ENCODE peak calls at places on chromosomes 4 and X, in five cellular contexts. One of them, this sample, is unnamed.

GRCh38 chrX:75547783-75548182 is 24.9 kb upstream of the ZDHHC15 start:
- DNase-seq in COR-L47: no peak
- DNase-seq in brain pericyte: no peak
- DNase-seq in cardiac fibroblast: peak
- DNase-seq in CD4-positive, CD25-positive, alpha-beta regulatory T cell: no peak
- DNase-seq in this sample: no peak

GRCh38 chr4:102883278-102883677 is 14.5 kb downstream of the CISD2 start:
- DNase-seq in COR-L47: no peak
- DNase-seq in CD4-positive, CD25-positive, alpha-beta regulatory T cell: no peak
- DNase-seq in cardiac fibroblast: no peak
- DNase-seq in brain pericyte: no peak
- DNase-seq in this sample: no peak

GRCh38 chrX:45824471-45824870 is 623.8 kb upstream of the DIPK2B start:
- DNase-seq in brain pericyte: peak
- DNase-seq in cardiac fibroblast: peak
- DNase-seq in COR-L47: no peak
- DNase-seq in CD4-positive, CD25-positive, alpha-beta regulatory T cell: no peak
- DNase-seq in this sample: no peak

GRCh38 chr4:6658635-6659075 is 18.2 kb downstream of the MRFAP1 start:
- DNase-seq in brain pericyte: no peak
- DNase-seq in cardiac fibroblast: peak
- DNase-seq in COR-L47: no peak
- DNase-seq in CD4-positive, CD25-positive, alpha-beta regulatory T cell: peak
- DNase-seq in this sample: no peak

GRCh38 chr4:83556006-83556712 is 20.3 kb downstream of the GPAT3 start:
- DNase-seq in CD4-positive, CD25-positive, alpha-beta regulatory T cell: no peak
- DNase-seq in COR-L47: no peak
- DNase-seq in brain pericyte: no peak
- DNase-seq in cardiac fibroblast: no peak
- DNase-seq in this sample: no peak

GRCh38 chr4:126441173-126441810 is 1126.5 kb downstream of the FAT4 start:
- DNase-seq in CD4-positive, CD25-positive, alpha-beta regulatory T cell: no peak
- DNase-seq in cardiac fibroblast: no peak
- DNase-seq in brain pericyte: no peak
- DNase-seq in COR-L47: no peak
- DNase-seq in this sample: peak

GRCh38 chr4:151808120-151808529 is 47.3 kb upstream of the GATB start:
- DNase-seq in COR-L47: no peak
- DNase-seq in CD4-positive, CD25-positive, alpha-beta regulatory T cell: no peak
- DNase-seq in brain pericyte: no peak
- DNase-seq in cardiac fibroblast: no peak
- DNase-seq in this sample: no peak

GRCh38 chr4:81472249-81473085 is 760 bp upstream of the RASGEF1B start:
- DNase-seq in CD4-positive, CD25-positive, alpha-beta regulatory T cell: no peak
- DNase-seq in brain pericyte: no peak
- DNase-seq in COR-L47: no peak
- DNase-seq in cardiac fibroblast: peak
- DNase-seq in this sample: no peak

GRCh38 chr4:38160487-38161207 is 200.4 kb downstream of the PTTG2 start:
- DNase-seq in COR-L47: peak
- DNase-seq in cardiac fibroblast: peak
- DNase-seq in CD4-positive, CD25-positive, alpha-beta regulatory T cell: peak
- DNase-seq in brain pericyte: peak
- DNase-seq in this sample: no peak

GRCh38 chrX:33726281-33727160 is 405.6 kb downstream of the FAM47A start:
- DNase-seq in COR-L47: no peak
- DNase-seq in cardiac fibroblast: no peak
- DNase-seq in CD4-positive, CD25-positive, alpha-beta regulatory T cell: no peak
- DNase-seq in brain pericyte: no peak
- DNase-seq in this sample: no peak

GRCh38 chr4:139857021-139857420 is 191.4 kb downstream of the MGST2 start:
- DNase-seq in brain pericyte: no peak
- DNase-seq in COR-L47: peak
- DNase-seq in cardiac fibroblast: no peak
- DNase-seq in CD4-positive, CD25-positive, alpha-beta regulatory T cell: peak
- DNase-seq in this sample: no peak

GRCh38 chr4:182724414-182724813 is 192.8 kb downstream of the DCTD start:
- DNase-seq in CD4-positive, CD25-positive, alpha-beta regulatory T cell: no peak
- DNase-seq in COR-L47: no peak
- DNase-seq in brain pericyte: no peak
- DNase-seq in cardiac fibroblast: no peak
- DNase-seq in this sample: no peak

GRCh38 chrX:31420711-31421151 is 348.9 kb upstream of the FTHL17 start:
- DNase-seq in cardiac fibroblast: peak
- DNase-seq in CD4-positive, CD25-positive, alpha-beta regulatory T cell: no peak
- DNase-seq in COR-L47: no peak
- DNase-seq in brain pericyte: no peak
- DNase-seq in this sample: no peak

GRCh38 chr4:46329118-46329976 is 60.6 kb downstream of the GABRA2 start:
- DNase-seq in cardiac fibroblast: peak
- DNase-seq in brain pericyte: no peak
- DNase-seq in CD4-positive, CD25-positive, alpha-beta regulatory T cell: no peak
- DNase-seq in COR-L47: peak
- DNase-seq in this sample: no peak

GRCh38 chr4:75723117-75723801 is 1.1 kb upstream of the USO1 start:
- DNase-seq in COR-L47: peak
- DNase-seq in brain pericyte: no peak
- DNase-seq in cardiac fibroblast: peak
- DNase-seq in CD4-positive, CD25-positive, alpha-beta regulatory T cell: peak
- DNase-seq in this sample: no peak

GRCh38 chr4:2066571-2067445 is 7.7 kb downstream of the NAT8L start:
- DNase-seq in cardiac fibroblast: no peak
- DNase-seq in COR-L47: no peak
- DNase-seq in CD4-positive, CD25-positive, alpha-beta regulatory T cell: no peak
- DNase-seq in brain pericyte: no peak
- DNase-seq in this sample: no peak

GRCh38 chrX:16185725-16186136 is 18.4 kb downstream of the MAGEB17 start:
- DNase-seq in COR-L47: no peak
- DNase-seq in CD4-positive, CD25-positive, alpha-beta regulatory T cell: no peak
- DNase-seq in cardiac fibroblast: peak
- DNase-seq in brain pericyte: no peak
- DNase-seq in this sample: peak

GRCh38 chr4:46081674-46082073 is 42.2 kb downstream of the GABRG1 start:
- DNase-seq in cardiac fibroblast: no peak
- DNase-seq in CD4-positive, CD25-positive, alpha-beta regulatory T cell: no peak
- DNase-seq in brain pericyte: no peak
- DNase-seq in COR-L47: no peak
- DNase-seq in this sample: no peak